ENCODE peak calls at places on chromosomes 1 and 21, in eight cellular contexts. G is GDM1, B is ureter, R is NCI-H2029 treated with DMSO at 0.1 percent for 48 hours, L is neural crest cell, N is cardiac fibroblast, Q is ovary, V is memory B cell. J is an unnamed sample.

GRCh38 chr1:107413951-107414350 is 273.1 kb downstream of the NTNG1 start:
- DNase-seq in G (no peak), B (no peak), R (no peak), L (no peak), N (no peak), Q (no peak), V (no peak), J (no peak)

GRCh38 chr1:161676958-161677689 is 14.2 kb downstream of the FCGR2B start:
- DNase-seq in G (no peak), B (no peak), R (no peak), L (no peak), N (no peak), Q (no peak), V (no peak), J (no peak)

GRCh38 chr1:67685558-67686271 is 714 bp downstream of the GADD45A start:
- DNase-seq in G (peak), B (peak), R (no peak), L (peak), N (peak), Q (no peak), V (peak), J (peak)

GRCh38 chr1:107574044-107574443 is 390.9 kb downstream of the VAV3 start:
- DNase-seq in G (no peak), B (no peak), R (no peak), L (no peak), N (no peak), Q (no peak), V (no peak), J (no peak)

GRCh38 chr1:19644761-19645543 is 841 bp downstream of the NBL1 start:
- DNase-seq in G (no peak), B (no peak), R (no peak), L (peak), N (peak), Q (peak), V (no peak), J (peak)

GRCh38 chr21:36069713-36070573 is at the start of gene CBR1:
- DNase-seq in G (peak), B (peak), R (peak), L (no peak), N (peak), Q (peak), V (peak), J (peak)

GRCh38 chr1:45213892-45214291 is 7.5 kb upstream of the ZSWIM5 start:
- DNase-seq in G (no peak), B (no peak), R (no peak), L (no peak), N (no peak), Q (no peak), V (no peak), J (no peak)

GRCh38 chr1:203117611-203118575 is 9.6 kb upstream of the ADORA1 start:
- DNase-seq in G (no peak), B (peak), R (no peak), L (peak), N (peak), Q (peak), V (no peak), J (peak)

GRCh38 chr1:243917177-243917862 is 67.3 kb upstream of the AKT3 start:
- DNase-seq in G (no peak), B (no peak), R (no peak), L (peak), N (peak), Q (peak), V (no peak), J (no peak)

GRCh38 chr1:23449918-23450317 is 25.4 kb upstream of the TCEA3 start:
- DNase-seq in G (no peak), B (no peak), R (no peak), L (no peak), N (no peak), Q (peak), V (no peak), J (no peak)

GRCh38 chr1:235841938-235842545 is 24.7 kb downstream of the LYST start:
- DNase-seq in G (no peak), B (no peak), R (no peak), L (no peak), N (no peak), Q (no peak), V (peak), J (no peak)

GRCh38 chr1:28506907-28507246 is 1.0 kb downstream of the RCC1 start:
- DNase-seq in G (no peak), B (no peak), R (no peak), L (no peak), N (no peak), Q (no peak), V (no peak), J (no peak)

GRCh38 chr1:37574834-37575479 is 18.2 kb downstream of the DNALI1 start:
- DNase-seq in G (no peak), B (no peak), R (no peak), L (no peak), N (peak), Q (no peak), V (no peak), J (no peak)